ENCODE peak calls at places on chromosomes 2 and 18, in eight cellular contexts. U, R, M, L, J, I, Z and B are unnamed samples.

GRCh38 chr18:74234326-74235171 is 57.2 kb downstream of the CYB5A start:
- DNase-seq in M (no peak), R (no peak), I (no peak), L (peak; percentile 29), U (no peak), J (peak; percentile 72), Z (no peak), B (no peak)

GRCh38 chr2:120238728-120239487 is 13.7 kb upstream of the RALB start:
- DNase-seq in R (peak; percentile 90), I (no peak), L (no peak), Z (no peak), J (peak; percentile 80), M (no peak), U (no peak), B (no peak)

GRCh38 chr2:28956415-28956826 is 24.7 kb upstream of the TOGARAM2 start:
- DNase-seq in Z (peak; percentile 51), I (no peak), J (no peak), R (no peak), L (no peak), U (peak; percentile 46), M (no peak), B (peak; percentile 66)

GRCh38 chr2:175003875-175004729 is 1.1 kb downstream of the CHN1 start:
- DNase-seq in U (no peak), M (no peak), I (no peak), J (peak; percentile 47), R (no peak), Z (no peak), L (no peak), B (peak; percentile 47)

GRCh38 chr2:71710805-71711469 is 257.6 kb downstream of the DYSF start:
- DNase-seq in U (no peak), Z (no peak), L (no peak), I (no peak), J (no peak), R (peak; percentile 49), M (no peak), B (no peak)

GRCh38 chr18:80168982-80169381 is 59.9 kb downstream of the ADNP2 start:
- DNase-seq in U (no peak), I (no peak), Z (no peak), M (no peak), R (peak; percentile 25), J (no peak), L (no peak), B (no peak)

GRCh38 chr2:117407746-117408145 is 406.7 kb upstream of the DDX18 start:
- DNase-seq in I (no peak), U (no peak), L (no peak), J (no peak), Z (no peak), R (no peak), M (no peak), B (no peak)

GRCh38 chr2:232263295-232263694 is 115.3 kb upstream of the ALPP start:
- DNase-seq in L (no peak), R (no peak), I (no peak), Z (no peak), M (no peak), U (no peak), J (no peak), B (no peak)

GRCh38 chr2:31235504-31235902 is 1.6 kb downstream of the EHD3 start:
- DNase-seq in I (no peak), U (no peak), Z (no peak), J (peak; percentile 67), R (no peak), L (no peak), M (no peak), B (no peak)

GRCh38 chr18:64259871-64260270 is 111.0 kb upstream of the LINC00305 start:
- DNase-seq in U (no peak), J (no peak), I (no peak), M (no peak), L (no peak), Z (no peak), R (no peak), B (no peak)

GRCh38 chr2:47344890-47345583 is 57.9 kb upstream of the MSH2 start:
- DNase-seq in J (peak; percentile 99), Z (no peak), M (peak; percentile 85), U (no peak), L (peak; percentile 33), R (peak; percentile 88), I (peak; percentile 68), B (peak; percentile 87)

GRCh38 chr2:51027968-51028367 is 4.0 kb downstream of the NRXN1 start:
- DNase-seq in J (no peak), U (no peak), I (no peak), L (no peak), R (no peak), M (no peak), Z (no peak), B (no peak)

GRCh38 chr2:175853110-175853509 is 149.0 kb downstream of the LNPK start:
- DNase-seq in Z (no peak), M (no peak), J (no peak), R (no peak), I (no peak), U (no peak), L (no peak), B (no peak)

GRCh38 chr2:111896576-111896975 is 1.8 kb upstream of the MERTK start:
- DNase-seq in I (no peak), U (no peak), R (no peak), L (no peak), M (no peak), Z (no peak), J (no peak), B (no peak)

GRCh38 chr18:60277855-60278480 is 94.6 kb downstream of the MC4R start:
- DNase-seq in L (no peak), M (no peak), U (no peak), Z (no peak), R (no peak), I (no peak), J (no peak), B (no peak)

GRCh38 chr2:174919886-174920595 is 85.1 kb downstream of the CHN1 start:
- DNase-seq in Z (no peak), R (no peak), J (no peak), U (no peak), L (no peak), I (no peak), M (no peak), B (no peak)

GRCh38 chr2:9675369-9676351 is 44.9 kb upstream of the YWHAQ start:
- DNase-seq in J (peak; percentile 90), I (no peak), Z (no peak), R (no peak), U (no peak), M (peak; percentile 19), L (no peak), B (no peak)

GRCh38 chr18:57230861-57231260 is 84.0 kb downstream of the BOD1L2 start:
- DNase-seq in M (no peak), Z (no peak), U (no peak), R (no peak), J (no peak), L (no peak), I (peak; percentile 35), B (no peak)

GRCh38 chr2:48525269-48525943 is 4.5 kb upstream of the STON1 start:
- DNase-seq in L (no peak), R (no peak), Z (no peak), M (no peak), I (no peak), J (no peak), U (no peak), B (no peak)

GRCh38 chr2:105779394-105779793 is 34.7 kb downstream of the NCK2 start:
- DNase-seq in U (no peak), I (no peak), J (no peak), Z (no peak), M (no peak), R (no peak), L (no peak), B (no peak)

GRCh38 chr2:22904126-22904684 is 480.8 kb upstream of the KLHL29 start:
- DNase-seq in M (no peak), R (peak; percentile 56), I (no peak), Z (peak; percentile 52), U (peak; percentile 43), L (no peak), J (no peak), B (peak; percentile 59)

GRCh38 chr18:57792741-57793629 is 10.1 kb downstream of the ATP8B1 start:
- DNase-seq in J (no peak), R (no peak), I (no peak), U (no peak), Z (no peak), M (no peak), L (no peak), B (no peak)